ENCODE peak calls at places on chromosomes 12 and 14, in ten cellular contexts. M is right atrium auricular region; C is naive thymus-derived CD8-positive, alpha-beta T cell; B is activated CD4-positive, CD25-positive, alpha-beta regulatory T cell; N is stimulated activated CD4-positive, alpha-beta T cell treated with anti-CD3 and anti-CD28 coated beads, TNF-alpha, amount 100 ng/mL, for 1 hour; I is activated T-cell treated with anti-CD3 and anti-CD28 coated beads for 48 hours; H is PC-3; D is HT1080; X is B cell; Z is brain microvascular endothelial cell. J is an unnamed sample.

GRCh38 chr14:70906785-70907171 is 481 bp upstream of the PCNX1 start:
- DNase-seq in H (no peak), X (no peak), Z (no peak), D (no peak), M (no peak), B (no peak), C (no peak), N (no peak), I (no peak), J (no peak)

GRCh38 chr12:14905269-14906004 is 19.8 kb upstream of the MGP start:
- DNase-seq in D (no peak), M (no peak), N (no peak), C (no peak), X (no peak), B (no peak), H (no peak), Z (no peak), I (no peak), J (no peak)

GRCh38 chr12:11827096-11827841 is 177.8 kb downstream of the ETV6 start:
- DNase-seq in I (no peak), Z (no peak), H (no peak), D (no peak), C (no peak), M (no peak), N (no peak), B (no peak), X (no peak), J (no peak)

GRCh38 chr12:75177997-75178396 is 31.6 kb downstream of the KCNC2 start:
- DNase-seq in C (no peak), D (peak; percentile 86), M (no peak), I (no peak), Z (peak; percentile 72), B (no peak), X (no peak), N (no peak), H (peak; percentile 92), J (no peak)

GRCh38 chr14:53630336-53630735 is 326.3 kb downstream of the BMP4 start:
- DNase-seq in X (no peak), D (no peak), C (no peak), Z (no peak), N (no peak), H (no peak), B (no peak), M (no peak), I (no peak), J (no peak)

GRCh38 chr12:119096429-119097202 is 82.1 kb upstream of the HSPB8 start:
- DNase-seq in B (no peak), C (no peak), I (no peak), D (no peak), X (no peak), H (no peak), N (no peak), Z (no peak), M (no peak), J (no peak)

GRCh38 chr14:23377201-23377550 is 330 bp downstream of the CMTM5 start:
- DNase-seq in I (no peak), X (no peak), B (no peak), C (no peak), M (no peak), Z (no peak), H (no peak), N (no peak), D (no peak), J (no peak)

GRCh38 chr12:84355561-84355960 is 557.0 kb downstream of the SLC6A15 start:
- DNase-seq in M (peak; percentile 18), B (no peak), X (no peak), H (peak; percentile 10), C (no peak), I (no peak), N (no peak), D (no peak), Z (no peak), J (no peak)

GRCh38 chr14:21088687-21089086 is 9.8 kb downstream of the ZNF219 start:
- DNase-seq in C (no peak), N (no peak), I (no peak), X (no peak), B (no peak), M (no peak), D (no peak), H (no peak), Z (no peak), J (no peak)

GRCh38 chr12:55815473-55815872 is 2.1 kb downstream of the SARNP start:
- DNase-seq in D (no peak), Z (no peak), M (no peak), N (no peak), X (no peak), I (no peak), H (no peak), C (no peak), B (no peak), J (no peak)

GRCh38 chr12:124568431-124569374 is 1.3 kb upstream of the NCOR2 start:
- DNase-seq in B (no peak), Z (peak; percentile 84), N (no peak), D (peak; percentile 40), M (peak; percentile 79), X (peak; percentile 72), I (peak; percentile 13), H (peak; percentile 61), C (no peak), J (no peak)

GRCh38 chr12:5708371-5708770 is 236.7 kb downstream of the ANO2 start:
- DNase-seq in I (no peak), M (no peak), N (no peak), D (no peak), B (no peak), H (no peak), X (no peak), C (no peak), Z (no peak), J (no peak)

GRCh38 chr14:91059576-91060471 is 617 bp downstream of the RPS6KA5 start:
- DNase-seq in M (peak; percentile 61), N (peak; percentile 11), H (peak; percentile 57), D (peak; percentile 13), Z (peak; percentile 1), X (peak; percentile 81), B (peak; percentile 48), I (peak; percentile 54), C (peak; percentile 54), J (peak; percentile 50)

GRCh38 chr14:76919811-76920571 is 93.8 kb downstream of the LRRC74A start:
- DNase-seq in X (no peak), D (peak; percentile 62), I (no peak), H (peak; percentile 53), M (no peak), N (no peak), B (no peak), C (peak; percentile 42), Z (peak; percentile 87), J (no peak)

GRCh38 chr12:112537710-112538396 is 119.1 kb downstream of the PTPN11 start:
- DNase-seq in D (peak; percentile 70), M (no peak), B (no peak), H (peak; percentile 67), I (no peak), N (no peak), C (no peak), X (no peak), Z (peak; percentile 3), J (no peak)

GRCh38 chr14:52043690-52044089 is 25.2 kb downstream of the NID2 start:
- DNase-seq in I (peak; percentile 38), M (no peak), H (peak; percentile 63), Z (peak; percentile 37), N (no peak), X (peak; percentile 31), C (no peak), D (peak; percentile 43), B (no peak), J (no peak)

GRCh38 chr12:125856366-125856765 is 791.1 kb downstream of the AACS start:
- DNase-seq in B (no peak), D (no peak), Z (no peak), H (no peak), C (no peak), I (no peak), M (no peak), N (no peak), X (no peak), J (no peak)

GRCh38 chr12:119338593-119339363 is 4.2 kb downstream of the CCDC60 start:
- DNase-seq in Z (no peak), N (no peak), I (no peak), C (no peak), H (no peak), X (no peak), B (no peak), D (no peak), M (no peak), J (no peak)